ENCODE peak calls at places on chromosomes 2 and 18, in nine cellular contexts. I, C, J, U, O, X, N, S and Q are unnamed samples.

GRCh38 chr2:230886207-230886606 is 21.5 kb downstream of the ITM2C start:
- DNase-seq in I (no peak), C (no peak), J (no peak), U (no peak), O (no peak), X (no peak), N (no peak), S (no peak), Q (no peak)

GRCh38 chr2:218003994-218004419 is 1.2 kb upstream of the TNS1 start:
- DNase-seq in I (peak; percentile 98), C (peak; percentile 89), J (no peak), U (peak; percentile 92), O (peak; percentile 83), X (peak; percentile 67), N (peak; percentile 43), S (no peak), Q (no peak)

GRCh38 chr2:175815537-175815936 is 186.5 kb downstream of the LNPK start:
- DNase-seq in I (peak; percentile 23), C (no peak), J (no peak), U (no peak), O (no peak), X (no peak), N (no peak), S (no peak), Q (no peak)

GRCh38 chr2:191049728-191050639 is 36.0 kb upstream of the STAT1 start:
- DNase-seq in I (peak; percentile 41), C (no peak), J (no peak), U (no peak), O (peak; percentile 78), X (no peak), N (no peak), S (peak; percentile 40), Q (no peak)

GRCh38 chr18:56516769-56517168 is 121.6 kb downstream of the TXNL1 start:
- DNase-seq in I (no peak), C (no peak), J (no peak), U (no peak), O (peak; percentile 36), X (no peak), N (no peak), S (no peak), Q (no peak)

GRCh38 chr2:186862869-186863709 is 14.1 kb upstream of the ZSWIM2 start:
- DNase-seq in I (peak; percentile 72), C (peak; percentile 21), J (no peak), U (no peak), O (no peak), X (no peak), N (no peak), S (peak; percentile 85), Q (no peak)

GRCh38 chr2:128645631-128646030 is 327.0 kb upstream of the HS6ST1 start:
- DNase-seq in I (no peak), C (no peak), J (no peak), U (no peak), O (no peak), X (no peak), N (peak; percentile 19), S (no peak), Q (no peak)

GRCh38 chr2:1286929-1287328 is 126.3 kb upstream of the TPO start:
- DNase-seq in I (no peak), C (no peak), J (no peak), U (no peak), O (no peak), X (no peak), N (no peak), S (no peak), Q (no peak)

GRCh38 chr18:34086370-34086769 is 138.3 kb downstream of the NOL4 start:
- DNase-seq in I (no peak), C (no peak), J (no peak), U (no peak), O (no peak), X (no peak), N (no peak), S (no peak), Q (no peak)

GRCh38 chr18:7730682-7731081 is 163.6 kb downstream of the PTPRM start:
- DNase-seq in I (no peak), C (no peak), J (no peak), U (no peak), O (no peak), X (no peak), N (no peak), S (no peak), Q (no peak)

GRCh38 chr2:237774811-237775553 is 23.6 kb upstream of the RBM44 start:
- DNase-seq in I (peak; percentile 63), C (peak; percentile 20), J (peak; percentile 40), U (peak; percentile 49), O (no peak), X (no peak), N (peak; percentile 64), S (peak; percentile 69), Q (no peak)

GRCh38 chr18:72128649-72129048 is 415.5 kb downstream of the CBLN2 start:
- DNase-seq in I (no peak), C (no peak), J (no peak), U (no peak), O (no peak), X (no peak), N (no peak), S (no peak), Q (no peak)

GRCh38 chr2:227862227-227862740 is 9.1 kb upstream of the DAW1 start:
- DNase-seq in I (peak; percentile 86), C (peak; percentile 29), J (no peak), U (no peak), O (no peak), X (no peak), N (peak; percentile 36), S (peak; percentile 70), Q (no peak)

GRCh38 chr2:142180820-142181533 is 50.2 kb upstream of the LRP1B start:
- DNase-seq in I (peak; percentile 11), C (no peak), J (peak; percentile 32), U (peak; percentile 23), O (no peak), X (peak; percentile 26), N (no peak), S (peak; percentile 58), Q (no peak)

GRCh38 chr2:158024288-158024898 is 77.3 kb upstream of the UPP2 start:
- DNase-seq in I (peak; percentile 55), C (peak; percentile 9), J (no peak), U (no peak), O (no peak), X (no peak), N (peak; percentile 54), S (peak; percentile 61), Q (no peak)

GRCh38 chr18:23967321-23968089 is 47.0 kb upstream of the TTC39C start:
- DNase-seq in I (no peak), C (no peak), J (no peak), U (no peak), O (no peak), X (peak; percentile 55), N (no peak), S (no peak), Q (no peak)

GRCh38 chr2:168378960-168379669 is 77.0 kb upstream of the CERS6 start:
- DNase-seq in I (no peak), C (no peak), J (no peak), U (no peak), O (no peak), X (no peak), N (no peak), S (no peak), Q (no peak)

GRCh38 chr2:25473758-25474335 is 132.1 kb upstream of the DNMT3A start:
- DNase-seq in I (no peak), C (no peak), J (no peak), U (no peak), O (no peak), X (no peak), N (peak; percentile 34), S (peak; percentile 74), Q (no peak)

GRCh38 chr18:34491719-34492118 is 218.4 kb upstream of the DTNA start:
- DNase-seq in I (no peak), C (no peak), J (no peak), U (no peak), O (no peak), X (no peak), N (no peak), S (peak; percentile 41), Q (no peak)

GRCh38 chr18:58862851-58863538 is 1.7 kb upstream of the ZNF532 start:
- DNase-seq in I (peak; percentile 69), C (no peak), J (peak; percentile 89), U (no peak), O (no peak), X (peak; percentile 55), N (peak; percentile 27), S (peak; percentile 55), Q (no peak)

DNA sequence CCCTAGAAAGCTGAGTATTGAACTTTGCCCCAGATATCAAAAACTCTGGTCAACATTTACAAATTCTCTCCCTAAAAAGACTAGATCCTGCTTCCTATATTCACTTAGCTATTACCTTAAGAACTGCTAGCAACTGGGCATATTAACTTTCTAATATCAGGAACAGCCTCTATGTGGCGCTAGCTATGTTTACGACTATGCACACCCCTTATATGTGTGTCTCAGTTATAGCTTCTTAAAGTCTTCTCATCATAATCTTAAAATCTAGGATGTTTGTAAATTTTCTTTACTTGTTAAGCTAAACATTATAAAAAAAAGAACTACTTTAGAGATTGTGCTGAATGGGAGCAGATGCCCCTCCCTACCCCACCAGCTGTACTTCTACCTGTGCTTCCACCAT is 1.7 kb upstream of the STAMBP start:
- DNase-seq in I (peak; percentile 61), C (peak; percentile 27), J (no peak), U (no peak), O (no peak), X (no peak), N (no peak), S (peak; percentile 30), Q (no peak)
- TF ChIP-seq CTCF in I (peak; percentile 38), C (peak; percentile 21), J (no peak), U (no peak), O (peak; percentile 33), X (peak; percentile 18), N (no peak), S (peak; percentile 10), Q (peak; percentile 55)

GRCh38 chr2:133266075-133266925 is 302.0 kb downstream of the NCKAP5 start:
- DNase-seq in I (peak; percentile 36), C (no peak), J (peak; percentile 81), U (no peak), O (no peak), X (peak; percentile 43), N (peak; percentile 27), S (peak; percentile 13), Q (no peak)
- H3K4me3 ChIP-seq in I (peak overlapping the region; percentile 58), C (peak overlapping the region; percentile 32), J (peak overlapping the region; percentile 63), U (peak overlapping the region; percentile 60), O (peak overlapping the region; percentile 53), X (no peak overlapping the region), N (peak overlapping the region; percentile 41), S (peak overlapping the region; percentile 21), Q (peak overlapping the region; percentile 38)

DNA sequence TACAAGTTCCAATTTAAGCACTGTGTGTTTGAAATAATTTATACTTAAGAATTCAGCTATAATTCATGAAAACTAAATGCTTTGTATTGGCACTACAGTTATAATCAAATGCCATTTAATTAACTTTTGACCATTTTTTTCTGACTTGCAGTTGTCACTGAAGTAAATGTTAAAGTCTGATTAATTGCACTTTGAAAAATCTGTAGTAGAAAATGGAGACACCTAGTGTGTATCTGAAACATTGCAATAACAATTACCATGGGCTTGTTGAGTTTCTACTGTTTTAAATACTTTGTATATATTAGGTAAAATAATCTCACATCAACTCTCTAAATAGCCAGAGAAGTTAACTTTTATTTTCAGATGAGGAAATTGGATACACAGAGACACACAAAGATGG is 458.6 kb upstream of the FSIP2 start:
- DNase-seq in I (peak; percentile 36), C (no peak), J (no peak), U (no peak), O (no peak), X (no peak), N (no peak), S (peak; percentile 27), Q (no peak)
- TF ChIP-seq CTCF in I (no peak), C (no peak), J (no peak), U (no peak), O (no peak), X (no peak), N (no peak), S (peak; percentile 26), Q (peak; percentile 34)

GRCh38 chr2:120331903-120332302 is 14.0 kb upstream of the INHBB start:
- DNase-seq in I (peak; percentile 21), C (no peak), J (no peak), U (no peak), O (no peak), X (no peak), N (no peak), S (no peak), Q (no peak)
- H3K4me3 ChIP-seq in I (no peak overlapping the region), C (no peak overlapping the region), J (no peak overlapping the region), U (no peak overlapping the region), O (no peak overlapping the region), X (no peak overlapping the region), N (no peak overlapping the region), S (no peak overlapping the region), Q (no peak overlapping the region)